ENCODE peak calls at places on chromosome 20, in eight cellular contexts. I is fibroblast of pulmonary artery; A is amniotic stem cell; Z is CD8-positive, alpha-beta T cell; W is CD8-positive, alpha-beta memory T cell; Y is stimulated activated CD4-positive, alpha-beta T cell treated with anti-CD3 and anti-CD28 coated beads, Interleukin-2, amount 100 ng/mL, for 24 hours; J is kidney tubule cell; P is HT-29. H is an unnamed sample.
A peak's percentile ranks its signal among the peaks of the same experiment; 100 is the strongest.

GRCh38 chr20:20663841-20664240 is 48.6 kb downstream of the RALGAPA2 start:
- DNase-seq in P (no peak), J (peak; percentile 15), A (no peak), Z (no peak), W (no peak), Y (no peak), I (peak; percentile 6), H (peak; percentile 51)

GRCh38 chr20:2767768-2768631 is 32.4 kb downstream of the CPXM1 start:
- DNase-seq in Z (no peak), P (peak; percentile 54), W (no peak), J (peak; percentile 23), I (peak; percentile 53), A (no peak), Y (no peak), H (no peak)

GRCh38 chr20:10961651-10962288 is 288.0 kb upstream of the JAG1 start:
- DNase-seq in I (peak; percentile 29), Y (no peak), Z (no peak), J (no peak), P (peak; percentile 32), W (no peak), A (no peak), H (no peak)

GRCh38 chr20:56234110-56234509 is 14.4 kb upstream of the MC3R start:
- DNase-seq in W (no peak), Z (no peak), J (no peak), A (no peak), P (no peak), I (no peak), Y (no peak), H (no peak)

GRCh38 chr20:2706688-2707352 is 14.2 kb downstream of the EBF4 start:
- DNase-seq in I (no peak), A (no peak), P (no peak), Y (no peak), J (no peak), Z (no peak), W (no peak), H (no peak)

GRCh38 chr20:34396408-34396807 is 33.3 kb downstream of the ITCH start:
- DNase-seq in W (no peak), P (no peak), A (no peak), J (peak; percentile 39), Y (no peak), I (no peak), Z (no peak), H (no peak)

GRCh38 chr20:61454053-61454452 is 202.0 kb downstream of the CDH4 start:
- DNase-seq in Z (no peak), J (no peak), I (no peak), Y (no peak), A (no peak), P (no peak), W (no peak), H (no peak)

GRCh38 chr20:33233129-33233774 is 2.5 kb upstream of the BPIFA1 start:
- DNase-seq in A (no peak), Z (no peak), Y (no peak), W (no peak), J (no peak), P (no peak), I (no peak), H (peak; percentile 39)

GRCh38 chr20:6679086-6679485 is 88.4 kb upstream of the BMP2 start:
- DNase-seq in Z (no peak), P (no peak), W (no peak), Y (no peak), I (no peak), A (no peak), J (peak; percentile 50), H (no peak)

GRCh38 chr20:7843613-7844012 is 96.6 kb downstream of the HAO1 start:
- DNase-seq in Z (no peak), I (peak; percentile 93), W (no peak), P (no peak), Y (no peak), J (peak; percentile 26), A (no peak), H (peak; percentile 83)

GRCh38 chr20:34538671-34539123 is 19.8 kb upstream of the MAP1LC3A start:
- DNase-seq in P (peak; percentile 79), J (peak; percentile 39), I (peak; percentile 71), Z (peak; percentile 48), A (no peak), Y (peak; percentile 70), W (peak; percentile 69), H (peak; percentile 69)

GRCh38 chr20:54340206-54340605 is 132.3 kb downstream of the PFDN4 start:
- DNase-seq in P (no peak), A (no peak), W (no peak), Z (no peak), J (no peak), I (no peak), Y (no peak), H (no peak)

H was measured in SK-MEL-5.